ENCODE peak calls at places on chromosomes 12 and 14, in six cellular contexts. One of them, this sample, is unnamed.

GRCh38 chr12:57772429-57773322 is at the start of gene EEF1AKMT3:
- DNase-seq in adrenal gland: peak
- DNase-seq in sigmoid colon: peak
- DNase-seq in GM23248: peak
- DNase-seq in PC-9: no peak
- DNase-seq in OCI-LY7: no peak
- DNase-seq in this sample: peak

GRCh38 chr12:40310201-40310600 is 85.4 kb downstream of the LRRK2 start:
- DNase-seq in OCI-LY7: no peak
- DNase-seq in sigmoid colon: no peak
- DNase-seq in adrenal gland: no peak
- DNase-seq in PC-9: no peak
- DNase-seq in GM23248: no peak
- DNase-seq in this sample: no peak

GRCh38 chr12:28568083-28568482 is 377.8 kb downstream of the CCDC91 start:
- DNase-seq in sigmoid colon: peak
- DNase-seq in adrenal gland: peak
- DNase-seq in PC-9: no peak
- DNase-seq in GM23248: peak
- DNase-seq in OCI-LY7: no peak
- DNase-seq in this sample: no peak

GRCh38 chr12:123602651-123603195 is 824 bp downstream of the DDX55 start:
- DNase-seq in adrenal gland: no peak
- DNase-seq in OCI-LY7: peak
- DNase-seq in sigmoid colon: no peak
- DNase-seq in GM23248: peak
- DNase-seq in PC-9: no peak
- DNase-seq in this sample: no peak

GRCh38 chr12:6074394-6074793 is 50.1 kb downstream of the VWF start:
- DNase-seq in sigmoid colon: no peak
- DNase-seq in GM23248: no peak
- DNase-seq in PC-9: no peak
- DNase-seq in adrenal gland: no peak
- DNase-seq in OCI-LY7: no peak
- DNase-seq in this sample: no peak

GRCh38 chr14:24312736-24313507 is 1.6 kb downstream of the LTB4R start:
- DNase-seq in GM23248: no peak
- DNase-seq in OCI-LY7: peak
- DNase-seq in PC-9: no peak
- DNase-seq in adrenal gland: peak
- DNase-seq in sigmoid colon: peak
- DNase-seq in this sample: no peak

GRCh38 chr12:57803317-57803893 is 15.1 kb downstream of the AVIL start:
- DNase-seq in GM23248: peak
- DNase-seq in OCI-LY7: peak
- DNase-seq in sigmoid colon: no peak
- DNase-seq in PC-9: peak
- DNase-seq in adrenal gland: peak
- DNase-seq in this sample: no peak

GRCh38 chr12:54053625-54054441 is at the start of gene HOXC4:
- DNase-seq in GM23248: peak
- DNase-seq in adrenal gland: no peak
- DNase-seq in OCI-LY7: peak
- DNase-seq in sigmoid colon: no peak
- DNase-seq in PC-9: no peak
- DNase-seq in this sample: no peak

GRCh38 chr12:116299064-116299463 is 21.6 kb upstream of the MED13L start:
- DNase-seq in sigmoid colon: no peak
- DNase-seq in OCI-LY7: no peak
- DNase-seq in adrenal gland: no peak
- DNase-seq in GM23248: no peak
- DNase-seq in PC-9: no peak
- DNase-seq in this sample: no peak

GRCh38 chr12:106585237-106585834 is 2.5 kb downstream of the RFX4 start:
- DNase-seq in OCI-LY7: no peak
- DNase-seq in GM23248: no peak
- DNase-seq in adrenal gland: no peak
- DNase-seq in sigmoid colon: no peak
- DNase-seq in PC-9: no peak
- DNase-seq in this sample: no peak

GRCh38 chr12:46369095-46369473 is 3.5 kb downstream of the SLC38A2 start:
- DNase-seq in OCI-LY7: no peak
- DNase-seq in sigmoid colon: no peak
- DNase-seq in PC-9: no peak
- DNase-seq in GM23248: no peak
- DNase-seq in adrenal gland: no peak
- DNase-seq in this sample: no peak

GRCh38 chr12:67681145-67681778 is 32.7 kb downstream of the DYRK2 start:
- DNase-seq in PC-9: no peak
- DNase-seq in sigmoid colon: no peak
- DNase-seq in OCI-LY7: no peak
- DNase-seq in GM23248: peak
- DNase-seq in adrenal gland: peak
- DNase-seq in this sample: no peak

GRCh38 chr12:5965950-5966383 is 20.9 kb upstream of the ANO2 start:
- DNase-seq in PC-9: peak
- DNase-seq in adrenal gland: peak
- DNase-seq in OCI-LY7: peak
- DNase-seq in sigmoid colon: no peak
- DNase-seq in GM23248: peak
- DNase-seq in this sample: no peak

GRCh38 chr12:122995503-122996187 is 15.2 kb downstream of the ARL6IP4 start:
- DNase-seq in sigmoid colon: peak
- DNase-seq in adrenal gland: peak
- DNase-seq in OCI-LY7: no peak
- DNase-seq in GM23248: no peak
- DNase-seq in PC-9: no peak
- DNase-seq in this sample: peak

GRCh38 chr14:100762901-100763300 is 36.2 kb downstream of the DLK1 start:
- DNase-seq in OCI-LY7: no peak
- DNase-seq in GM23248: no peak
- DNase-seq in adrenal gland: no peak
- DNase-seq in PC-9: no peak
- DNase-seq in sigmoid colon: peak
- DNase-seq in this sample: no peak

GRCh38 chr12:24360907-24361306 is 411.4 kb upstream of the SOX5 start:
- DNase-seq in GM23248: no peak
- DNase-seq in OCI-LY7: no peak
- DNase-seq in adrenal gland: no peak
- DNase-seq in sigmoid colon: no peak
- DNase-seq in PC-9: no peak
- DNase-seq in this sample: no peak

GRCh38 chr12:4540633-4541032 is 1.9 kb downstream of the RAD51AP1 start:
- DNase-seq in PC-9: no peak
- DNase-seq in adrenal gland: no peak
- DNase-seq in GM23248: no peak
- DNase-seq in sigmoid colon: no peak
- DNase-seq in OCI-LY7: peak
- DNase-seq in this sample: no peak

GRCh38 chr14:68401855-68402254 is 391.0 kb downstream of the ZFP36L1 start:
- DNase-seq in PC-9: no peak
- DNase-seq in OCI-LY7: peak
- DNase-seq in GM23248: no peak
- DNase-seq in sigmoid colon: no peak
- DNase-seq in adrenal gland: no peak
- DNase-seq in this sample: no peak

GRCh38 chr14:92880351-92880750 is 42.6 kb upstream of the CHGA start:
- DNase-seq in PC-9: no peak
- DNase-seq in OCI-LY7: no peak
- DNase-seq in GM23248: peak
- DNase-seq in sigmoid colon: no peak
- DNase-seq in adrenal gland: no peak
- DNase-seq in this sample: no peak

GRCh38 chr12:99978152-99978551 is 6.6 kb downstream of the ANKS1B start:
- DNase-seq in PC-9: no peak
- DNase-seq in OCI-LY7: no peak
- DNase-seq in adrenal gland: no peak
- DNase-seq in sigmoid colon: no peak
- DNase-seq in GM23248: no peak
- DNase-seq in this sample: no peak

GRCh38 chr14:29734732-29735131 is 192.9 kb downstream of the PRKD1 start:
- DNase-seq in adrenal gland: no peak
- DNase-seq in OCI-LY7: no peak
- DNase-seq in sigmoid colon: no peak
- DNase-seq in PC-9: no peak
- DNase-seq in GM23248: no peak
- DNase-seq in this sample: no peak

GRCh38 chr14:32205554-32205953 is 2.5 kb upstream of the RNU6-8 start:
- DNase-seq in OCI-LY7: no peak
- DNase-seq in PC-9: no peak
- DNase-seq in sigmoid colon: no peak
- DNase-seq in GM23248: no peak
- DNase-seq in adrenal gland: no peak
- DNase-seq in this sample: no peak

GRCh38 chr14:82872494-82872893 is 1338.8 kb upstream of the SEL1L start:
- DNase-seq in GM23248: peak
- DNase-seq in OCI-LY7: peak
- DNase-seq in adrenal gland: no peak
- DNase-seq in sigmoid colon: no peak
- DNase-seq in PC-9: no peak
- DNase-seq in this sample: no peak

GRCh38 chr14:53325176-53325806 is 172.2 kb upstream of the DDHD1 start:
- DNase-seq in GM23248: peak
- DNase-seq in adrenal gland: no peak
- DNase-seq in sigmoid colon: no peak
- DNase-seq in OCI-LY7: peak
- DNase-seq in PC-9: no peak
- DNase-seq in this sample: no peak

GRCh38 chr12:52058631-52059324 is 7.5 kb downstream of the NR4A1 start:
- DNase-seq in GM23248: no peak
- DNase-seq in OCI-LY7: no peak
- DNase-seq in sigmoid colon: peak
- DNase-seq in PC-9: no peak
- DNase-seq in adrenal gland: peak
- DNase-seq in this sample: peak

GRCh38 chr12:60535363-60535762 is 939.5 kb downstream of the SLC16A7 start:
- DNase-seq in GM23248: peak
- DNase-seq in OCI-LY7: no peak
- DNase-seq in adrenal gland: no peak
- DNase-seq in PC-9: no peak
- DNase-seq in sigmoid colon: no peak
- DNase-seq in this sample: no peak

DNA sequence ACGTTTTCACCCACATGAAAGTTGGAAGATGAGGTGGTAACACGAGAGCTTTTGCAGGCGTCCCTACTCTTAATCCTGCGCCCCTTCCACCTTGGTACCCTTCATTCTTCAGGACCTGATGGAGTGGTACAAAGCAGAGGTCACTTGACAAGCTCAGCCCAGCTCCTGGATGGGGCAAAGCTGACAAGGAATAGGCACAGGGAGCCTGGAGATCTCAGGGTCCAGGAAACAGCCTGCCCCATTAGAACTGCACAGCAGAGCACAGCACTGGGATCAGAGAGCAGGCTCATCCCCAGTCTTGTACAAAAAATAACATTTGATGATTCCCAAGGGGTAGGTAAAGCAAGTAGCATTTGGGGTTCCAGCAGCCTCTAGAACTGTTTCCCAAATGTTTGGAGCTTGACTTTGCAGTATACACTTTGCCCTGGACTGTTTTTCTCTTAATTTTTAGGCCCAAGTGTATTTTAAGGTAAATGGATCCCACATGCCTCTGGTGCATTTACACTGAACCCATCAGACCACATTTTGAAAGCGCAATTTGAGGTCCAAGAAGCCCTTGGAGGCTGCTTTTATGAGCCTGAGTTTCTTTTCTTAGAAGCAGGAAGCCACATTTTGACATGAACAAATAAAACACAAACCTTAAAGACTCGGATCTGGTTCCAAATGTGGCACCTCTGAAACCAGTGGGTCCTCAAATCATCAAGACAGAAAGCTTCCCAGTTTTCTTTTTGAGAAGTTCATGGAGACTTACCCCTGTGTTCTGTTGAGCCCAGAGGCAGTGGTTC is 633 bp downstream of the TC2N start:
- DNase-seq in sigmoid colon: no peak
- DNase-seq in PC-9: no peak
- DNase-seq in GM23248: no peak
- DNase-seq in OCI-LY7: no peak
- DNase-seq in adrenal gland: no peak
- DNase-seq in this sample: no peak
- H3K27ac ChIP-seq in sigmoid colon: no peak
- H3K27ac ChIP-seq in PC-9: no peak
- H3K27ac ChIP-seq in GM23248: no peak
- H3K27ac ChIP-seq in OCI-LY7: no peak
- H3K27ac ChIP-seq in adrenal gland: no peak
- H3K27ac ChIP-seq in this sample: no peak

DNA sequence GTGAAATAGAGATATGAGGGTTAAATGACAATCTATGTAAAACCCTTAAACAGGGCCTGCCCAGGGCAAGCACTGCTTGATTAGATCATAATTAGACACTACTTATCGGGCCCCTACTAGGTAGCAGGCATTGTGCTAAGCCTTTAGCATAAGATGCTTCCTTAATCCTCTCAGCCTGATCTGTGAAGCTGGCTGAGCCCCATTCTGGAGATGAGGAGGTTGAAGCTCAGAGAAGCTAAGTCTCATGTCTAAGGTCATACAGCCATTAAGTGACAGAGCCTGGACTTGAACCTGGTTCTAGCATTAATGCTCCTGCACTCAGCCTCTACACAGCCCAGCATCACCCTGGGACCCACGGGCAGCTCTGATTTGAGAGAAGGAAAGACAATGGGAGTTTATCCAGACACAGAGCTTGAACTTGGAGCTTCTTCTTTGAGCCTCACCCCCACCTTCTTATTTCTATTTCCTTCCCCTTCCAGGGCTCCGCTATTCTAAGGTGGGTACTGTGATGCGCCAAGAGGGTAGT is 761 bp upstream of the ZDHHC22 start:
- DNase-seq in sigmoid colon: no peak
- DNase-seq in GM23248: no peak
- DNase-seq in OCI-LY7: no peak
- DNase-seq in adrenal gland: no peak
- DNase-seq in PC-9: no peak
- DNase-seq in this sample: no peak
- H3K27ac ChIP-seq in sigmoid colon: no peak
- H3K27ac ChIP-seq in GM23248: no peak
- H3K27ac ChIP-seq in OCI-LY7: no peak
- H3K27ac ChIP-seq in adrenal gland: no peak
- H3K27ac ChIP-seq in PC-9: no peak
- H3K27ac ChIP-seq in this sample: peak

DNA sequence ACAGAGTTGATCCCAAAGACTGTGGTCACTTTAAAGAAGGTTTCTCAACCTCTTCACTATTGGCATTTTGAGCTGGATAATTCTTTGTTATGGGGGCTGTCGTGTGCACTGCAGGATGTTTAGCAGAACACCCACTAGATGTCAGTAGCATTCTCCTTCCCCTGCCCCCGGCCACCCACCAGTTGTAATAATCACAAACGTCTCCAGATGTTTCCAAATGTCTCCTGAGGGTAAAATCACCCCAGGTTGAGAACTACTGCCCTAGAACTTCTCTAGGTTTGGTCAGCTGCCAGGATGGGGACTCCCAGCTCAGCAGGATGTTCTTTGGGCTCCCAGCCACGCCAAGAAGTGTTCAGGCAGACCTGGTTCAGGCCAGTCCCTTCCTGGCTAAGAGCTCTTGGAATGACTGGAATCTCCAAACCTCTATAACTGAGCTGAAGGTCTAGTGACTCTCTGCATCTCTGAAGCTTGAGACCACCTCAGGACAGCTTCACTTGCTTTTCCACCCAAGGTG is 12.5 kb upstream of the AJUBA start:
- DNase-seq in OCI-LY7: peak
- DNase-seq in adrenal gland: peak
- DNase-seq in GM23248: peak
- DNase-seq in sigmoid colon: peak
- DNase-seq in PC-9: no peak
- DNase-seq in this sample: peak
- H3K27ac ChIP-seq in OCI-LY7: no peak
- H3K27ac ChIP-seq in adrenal gland: no peak
- H3K27ac ChIP-seq in GM23248: peak
- H3K27ac ChIP-seq in sigmoid colon: no peak
- H3K27ac ChIP-seq in PC-9: no peak
- H3K27ac ChIP-seq in this sample: no peak

GRCh38 chr12:12979151-12979550 is 20.9 kb downstream of the HEBP1 start:
- DNase-seq in PC-9: no peak
- DNase-seq in sigmoid colon: no peak
- DNase-seq in GM23248: peak
- DNase-seq in adrenal gland: no peak
- DNase-seq in OCI-LY7: no peak
- DNase-seq in this sample: no peak
- H3K27ac ChIP-seq in PC-9: no peak
- H3K27ac ChIP-seq in sigmoid colon: peak
- H3K27ac ChIP-seq in GM23248: peak
- H3K27ac ChIP-seq in adrenal gland: no peak
- H3K27ac ChIP-seq in OCI-LY7: no peak
- H3K27ac ChIP-seq in this sample: peak